ENCODE peak calls at places on chromosome 15, in four cellular contexts. One of them, this sample, is unnamed.

GRCh38 chr15:47331796-47332480 is 385.4 kb upstream of the SEMA6D start:
- DNase-seq in SK-N-SH: no peak
- DNase-seq in K562: no peak
- DNase-seq in HCT116: no peak
- DNase-seq in this sample: peak; percentile 11

GRCh38 chr15:45179221-45179985 is 8.4 kb downstream of the SHF start:
- DNase-seq in SK-N-SH: peak; percentile 48
- DNase-seq in HCT116: peak; percentile 60
- DNase-seq in K562: peak; percentile 60
- DNase-seq in this sample: peak; percentile 44

GRCh38 chr15:28889346-28889745 is 3.6 kb downstream of the APBA2 start:
- DNase-seq in K562: no peak
- DNase-seq in SK-N-SH: no peak
- DNase-seq in HCT116: no peak
- DNase-seq in this sample: no peak

GRCh38 chr15:99120050-99120777 is 15.3 kb downstream of the SYNM start:
- DNase-seq in SK-N-SH: no peak
- DNase-seq in HCT116: no peak
- DNase-seq in K562: no peak
- DNase-seq in this sample: no peak

GRCh38 chr15:51227967-51228783 is 110.2 kb downstream of the CYP19A1 start:
- DNase-seq in SK-N-SH: no peak
- DNase-seq in HCT116: peak; percentile 54
- DNase-seq in K562: peak; percentile 88
- DNase-seq in this sample: peak; percentile 7

GRCh38 chr15:25058080-25058785 is 103.4 kb downstream of the SNRPN start:
- DNase-seq in HCT116: no peak
- DNase-seq in K562: no peak
- DNase-seq in SK-N-SH: no peak
- DNase-seq in this sample: no peak

GRCh38 chr15:51736646-51737537 is 563 bp downstream of the LYSMD2 start:
- DNase-seq in SK-N-SH: peak; percentile 80
- DNase-seq in HCT116: no peak
- DNase-seq in K562: peak; percentile 72
- DNase-seq in this sample: peak; percentile 53

GRCh38 chr15:100667405-100668320 is 65.3 kb downstream of the ASB7 start:
- DNase-seq in SK-N-SH: peak; percentile 69
- DNase-seq in K562: no peak
- DNase-seq in HCT116: no peak
- DNase-seq in this sample: no peak

GRCh38 chr15:51776952-51777574 is 25.7 kb downstream of the TMOD2 start:
- DNase-seq in HCT116: peak; percentile 64
- DNase-seq in K562: peak; percentile 87
- DNase-seq in SK-N-SH: peak; percentile 66
- DNase-seq in this sample: peak; percentile 88

GRCh38 chr15:58882243-58882642 is 51.2 kb downstream of the SLTM start:
- DNase-seq in HCT116: no peak
- DNase-seq in SK-N-SH: no peak
- DNase-seq in K562: no peak
- DNase-seq in this sample: no peak

GRCh38 chr15:25764980-25765735 is 98.0 kb downstream of the ATP10A start:
- DNase-seq in HCT116: no peak
- DNase-seq in SK-N-SH: no peak
- DNase-seq in K562: no peak
- DNase-seq in this sample: no peak

GRCh38 chr15:75036269-75036668 is 12.9 kb downstream of the PPCDC start:
- DNase-seq in HCT116: peak; percentile 72
- DNase-seq in SK-N-SH: no peak
- DNase-seq in K562: peak; percentile 48
- DNase-seq in this sample: no peak

GRCh38 chr15:88623061-88623460 is 1.9 kb downstream of the AEN start:
- DNase-seq in K562: peak; percentile 34
- DNase-seq in HCT116: peak; percentile 64
- DNase-seq in SK-N-SH: no peak
- DNase-seq in this sample: no peak

GRCh38 chr15:42731461-42731860 is 5.5 kb downstream of the CDAN1 start:
- DNase-seq in SK-N-SH: no peak
- DNase-seq in HCT116: no peak
- DNase-seq in K562: no peak
- DNase-seq in this sample: no peak

GRCh38 chr15:40918146-40918798 is 10.9 kb upstream of the DLL4 start:
- DNase-seq in HCT116: no peak
- DNase-seq in SK-N-SH: no peak
- DNase-seq in K562: no peak
- DNase-seq in this sample: no peak

GRCh38 chr15:77495806-77496589 is 75.3 kb downstream of the HMG20A start:
- DNase-seq in HCT116: no peak
- DNase-seq in K562: no peak
- DNase-seq in SK-N-SH: no peak
- DNase-seq in this sample: no peak
- TF ChIP-seq JUND in HCT116: no peak
- TF ChIP-seq JUND in K562: no peak
- TF ChIP-seq JUND in SK-N-SH: no peak
- TF ChIP-seq JUND in this sample: no peak

DNA sequence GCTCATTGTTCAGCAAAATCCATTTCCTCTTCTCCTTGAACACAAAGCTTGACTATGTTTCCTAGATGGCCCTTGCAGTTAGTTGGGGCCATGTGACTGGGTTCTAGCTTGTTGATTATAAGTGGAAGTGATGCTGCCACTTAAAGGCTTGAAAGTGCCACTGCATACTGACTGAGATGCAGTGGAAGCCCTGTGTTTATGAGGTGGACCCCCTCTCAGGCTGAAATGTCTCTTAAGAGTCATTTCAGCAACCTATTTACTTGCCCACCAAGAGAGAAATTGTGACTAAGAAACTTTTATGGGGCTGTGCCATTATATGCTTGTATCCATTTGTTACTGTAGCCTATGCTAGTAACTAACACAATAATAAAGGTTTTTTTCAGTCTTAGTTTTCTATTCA is 8.4 kb upstream of the ANP32A start:
- DNase-seq in HCT116: no peak
- DNase-seq in K562: peak; percentile 40
- DNase-seq in SK-N-SH: no peak
- DNase-seq in this sample: no peak
- TF ChIP-seq JUND in HCT116: no peak
- TF ChIP-seq JUND in K562: no peak
- TF ChIP-seq JUND in SK-N-SH: no peak
- TF ChIP-seq JUND in this sample: no peak

GRCh38 chr15:66567897-66568296 is 2.1 kb upstream of the LCTL start:
- DNase-seq in K562: no peak
- DNase-seq in SK-N-SH: no peak
- DNase-seq in HCT116: no peak
- DNase-seq in this sample: no peak

GRCh38 chr15:66570842-66571241 is 5.0 kb upstream of the LCTL start:
- DNase-seq in K562: no peak
- DNase-seq in SK-N-SH: no peak
- DNase-seq in HCT116: no peak
- DNase-seq in this sample: no peak

GRCh38 chr15:66570327-66570726 is 4.5 kb upstream of the LCTL start:
- DNase-seq in K562: no peak
- DNase-seq in HCT116: no peak
- DNase-seq in SK-N-SH: no peak
- DNase-seq in this sample: no peak

GRCh38 chr15:66566963-66567531 is 1.2 kb upstream of the LCTL start:
- DNase-seq in K562: peak; percentile 88
- DNase-seq in HCT116: peak; percentile 58
- DNase-seq in SK-N-SH: peak; percentile 87
- DNase-seq in this sample: peak; percentile 78

DNA sequence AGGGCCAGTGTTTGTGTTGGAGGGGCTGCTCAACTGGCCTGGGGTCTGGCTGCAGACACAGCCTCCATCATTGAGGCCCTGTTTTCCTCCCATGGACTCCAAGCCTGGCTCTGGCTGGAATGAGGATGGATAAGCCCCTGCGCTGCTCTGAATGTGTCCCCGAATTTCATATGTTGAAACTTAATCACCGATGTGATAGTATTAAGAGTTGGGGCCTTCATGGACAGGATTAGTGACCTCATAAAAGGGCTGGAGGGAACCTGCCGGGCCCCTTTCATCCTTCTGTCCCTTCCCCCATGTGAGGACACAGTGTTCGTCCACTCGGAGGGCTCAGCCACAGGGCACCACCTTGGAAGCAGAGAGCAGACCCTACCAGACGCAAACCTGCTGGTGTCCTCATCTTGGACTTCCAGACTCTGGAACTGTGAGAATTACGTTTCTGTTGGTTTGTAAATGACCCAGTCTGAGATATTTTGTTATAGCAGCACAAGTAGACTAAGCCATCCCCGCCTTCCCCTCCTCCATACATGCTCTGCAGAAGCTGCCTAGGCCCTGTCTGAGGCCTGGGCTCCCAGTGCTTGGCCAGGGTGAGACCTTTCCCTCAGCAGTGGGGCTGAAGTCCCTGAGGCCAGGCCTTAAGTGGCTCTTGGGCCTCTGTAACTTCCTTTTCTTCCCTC is 3.8 kb upstream of the LCTL start:
- DNase-seq in SK-N-SH: no peak
- DNase-seq in K562: no peak
- DNase-seq in HCT116: no peak
- DNase-seq in this sample: no peak
- TF ChIP-seq JUND in SK-N-SH: no peak
- TF ChIP-seq JUND in K562: no peak
- TF ChIP-seq JUND in HCT116: no peak
- TF ChIP-seq JUND in this sample: no peak

DNA sequence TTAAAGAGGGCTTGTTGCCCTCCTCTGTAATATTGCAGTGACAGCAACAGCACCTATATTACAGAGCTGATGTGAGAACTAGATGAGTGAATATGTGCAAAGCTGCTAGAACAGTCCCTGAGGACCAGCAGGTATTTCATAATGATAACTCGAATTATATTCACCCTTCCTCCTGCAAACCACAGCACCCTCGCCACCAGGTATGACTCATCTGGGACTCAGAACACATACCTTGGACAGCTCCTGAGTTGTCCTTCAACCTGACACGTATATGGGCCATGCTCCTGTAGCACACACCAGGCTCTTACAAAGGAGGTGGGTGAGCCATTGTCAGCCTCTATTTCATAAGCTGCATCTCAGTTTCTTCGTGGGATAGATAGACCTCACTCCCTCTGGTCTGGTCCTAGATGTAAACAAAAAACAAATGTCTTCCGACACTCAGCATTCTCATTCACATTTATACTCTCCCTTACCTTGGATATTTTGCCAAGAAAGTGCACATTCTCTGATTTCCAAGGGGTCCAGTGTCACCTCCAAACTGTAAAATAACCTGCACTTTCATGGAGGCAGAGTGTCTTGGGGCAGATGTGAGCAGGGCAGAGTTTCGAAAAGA is 124.5 kb downstream of the TLE3 start:
- DNase-seq in SK-N-SH: no peak
- DNase-seq in K562: peak; percentile 30
- DNase-seq in HCT116: no peak
- DNase-seq in this sample: peak; percentile 73
- TF ChIP-seq JUND in SK-N-SH: peak; percentile 10
- TF ChIP-seq JUND in K562: peak; percentile 87
- TF ChIP-seq JUND in HCT116: peak; percentile 33
- TF ChIP-seq JUND in this sample: peak; percentile 76

DNA sequence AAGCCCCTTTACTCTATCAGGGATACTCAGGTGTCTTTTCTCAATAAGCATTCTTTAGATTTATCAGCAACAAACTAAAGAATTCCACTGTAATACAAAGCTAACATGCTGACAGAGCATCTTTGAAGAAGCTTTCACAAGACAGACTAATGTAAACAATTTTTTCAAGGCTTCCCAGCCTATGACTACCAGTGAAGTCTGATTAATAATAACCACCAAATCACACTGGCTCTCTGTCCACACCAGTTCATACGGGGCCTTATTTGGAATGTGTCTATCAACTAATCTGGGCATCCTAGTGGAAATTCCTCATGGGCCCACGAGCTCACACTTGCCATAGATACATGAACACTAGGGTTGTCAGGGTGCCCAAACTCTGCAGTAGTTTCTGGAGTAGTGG is 84.5 kb downstream of the EFL1 start:
- DNase-seq in SK-N-SH: no peak
- DNase-seq in K562: no peak
- DNase-seq in HCT116: no peak
- DNase-seq in this sample: no peak
- TF ChIP-seq JUND in SK-N-SH: no peak
- TF ChIP-seq JUND in K562: no peak
- TF ChIP-seq JUND in HCT116: no peak
- TF ChIP-seq JUND in this sample: no peak

GRCh38 chr15:95449229-95449628 is 881.3 kb upstream of the NR2F2 start:
- DNase-seq in K562: no peak
- DNase-seq in HCT116: no peak
- DNase-seq in SK-N-SH: no peak
- DNase-seq in this sample: no peak

GRCh38 chr15:95448531-95449210 is 881.8 kb upstream of the NR2F2 start:
- DNase-seq in HCT116: no peak
- DNase-seq in SK-N-SH: no peak
- DNase-seq in K562: no peak
- DNase-seq in this sample: no peak

GRCh38 chr15:95444860-95445259 is 885.6 kb upstream of the NR2F2 start:
- DNase-seq in HCT116: no peak
- DNase-seq in K562: no peak
- DNase-seq in SK-N-SH: no peak
- DNase-seq in this sample: no peak

GRCh38 chr15:95447486-95447885 is 883.0 kb upstream of the NR2F2 start:
- DNase-seq in SK-N-SH: no peak
- DNase-seq in HCT116: no peak
- DNase-seq in K562: no peak
- DNase-seq in this sample: no peak

DNA sequence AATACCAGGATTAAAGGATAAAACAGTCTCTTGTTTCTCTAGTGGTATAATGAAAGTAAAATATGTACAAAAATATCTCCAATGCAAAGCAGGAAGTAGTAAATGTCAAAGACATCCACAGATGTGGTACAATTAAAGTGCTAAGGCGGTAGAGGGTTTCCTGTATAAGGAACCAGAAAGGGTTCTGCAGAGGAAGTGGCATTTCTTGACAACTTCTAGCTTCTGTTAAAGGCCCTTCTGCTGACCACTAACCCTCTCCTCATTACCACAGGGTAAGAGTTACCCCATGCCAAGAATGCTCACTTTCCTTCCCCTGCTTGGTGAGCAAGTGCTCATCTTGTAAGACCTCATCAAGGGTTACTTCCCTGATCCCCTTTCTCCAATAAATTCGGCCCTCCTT is 883.6 kb upstream of the NR2F2 start:
- DNase-seq in SK-N-SH: no peak
- DNase-seq in K562: no peak
- DNase-seq in HCT116: no peak
- DNase-seq in this sample: no peak
- TF ChIP-seq JUND in SK-N-SH: no peak
- TF ChIP-seq JUND in K562: no peak
- TF ChIP-seq JUND in HCT116: no peak
- TF ChIP-seq JUND in this sample: no peak

This sample was measured in T47D.